ENCODE peak calls at places on chromosomes 13 and 19, in ten cellular contexts. D is HL-60, L is body of pancreas, Y is uterus, I is tibial nerve, J is PC-3, S is BJ, C is neural crest cell, N is tibial artery, A is fibroblast of mammary gland. M is an unnamed sample.
A peak's percentile ranks its signal among the peaks of the same experiment; 100 is the strongest.

GRCh38 chr13:47656651-47657050 is 344.4 kb downstream of the SUCLA2 start:
- DNase-seq in S (no peak), J (no peak), C (no peak), N (no peak), A (peak; percentile 74), L (no peak), D (no peak), Y (no peak), I (no peak), M (no peak)

GRCh38 chr19:42284066-42284501 is 15.0 kb downstream of the CIC start:
- DNase-seq in N (no peak), J (no peak), C (peak; percentile 59), S (no peak), Y (peak; percentile 87), D (peak; percentile 64), I (peak; percentile 38), L (peak; percentile 84), A (peak; percentile 65), M (peak; percentile 89)

GRCh38 chr19:40191836-40192646 is 815 bp downstream of the MAP3K10 start:
- DNase-seq in A (peak; percentile 20), L (peak; percentile 12), Y (peak; percentile 35), I (no peak), S (no peak), C (peak; percentile 37), D (no peak), N (no peak), J (peak; percentile 2), M (peak; percentile 50)

GRCh38 chr19:47417746-47418594 is 1.4 kb downstream of the MEIS3 start:
- DNase-seq in D (no peak), S (no peak), N (no peak), A (no peak), L (no peak), C (no peak), J (no peak), I (no peak), Y (no peak), M (no peak)

GRCh38 chr13:100473493-100474044 is 115.0 kb downstream of the GGACT start:
- DNase-seq in L (no peak), S (no peak), A (no peak), D (no peak), Y (no peak), I (no peak), C (peak; percentile 12), N (no peak), J (no peak), M (no peak)

GRCh38 chr13:99339736-99340392 is 32.7 kb upstream of the GPR183 start:
- DNase-seq in A (peak; percentile 64), L (peak; percentile 32), D (peak; percentile 92), Y (no peak), C (no peak), I (no peak), S (no peak), J (no peak), N (no peak), M (no peak)

GRCh38 chr19:35114656-35115537 is 726 bp upstream of the FXYD3 start:
- DNase-seq in Y (peak; percentile 77), C (peak; percentile 97), D (peak; percentile 15), N (peak; percentile 68), A (peak; percentile 57), I (peak; percentile 93), S (no peak), J (peak; percentile 62), L (peak; percentile 52), M (peak; percentile 85)

GRCh38 chr13:94710081-94710809 is 2.1 kb downstream of the SOX21 start:
- DNase-seq in I (no peak), N (no peak), D (no peak), S (no peak), J (peak; percentile 37), Y (no peak), A (no peak), L (no peak), C (no peak), M (no peak)

GRCh38 chr13:21759503-21759902 is 88.6 kb downstream of the FGF9 start:
- DNase-seq in A (no peak), Y (no peak), D (no peak), J (no peak), I (no peak), C (no peak), S (no peak), L (peak; percentile 42), N (no peak), M (no peak)

GRCh38 chr13:107977175-107977574 is 238.2 kb downstream of the LIG4 start:
- DNase-seq in J (no peak), A (no peak), C (no peak), D (no peak), Y (no peak), L (no peak), S (no peak), I (no peak), N (no peak), M (no peak)

GRCh38 chr19:39144487-39145071 is 19.0 kb downstream of the PAK4 start:
- DNase-seq in I (no peak), N (no peak), J (no peak), S (no peak), Y (no peak), D (peak; percentile 9), C (peak; percentile 20), A (peak; percentile 25), L (no peak), M (peak; percentile 32)

GRCh38 chr19:34359954-34360315 is 5.1 kb upstream of the GPI start:
- DNase-seq in J (no peak), C (no peak), N (no peak), D (no peak), I (no peak), A (no peak), Y (no peak), S (no peak), L (no peak), M (no peak)

GRCh38 chr13:107210216-107211010 is 642.5 kb upstream of the ARGLU1 start:
- DNase-seq in L (no peak), J (no peak), C (no peak), N (no peak), D (no peak), A (peak; percentile 4), Y (no peak), I (no peak), S (peak; percentile 10), M (no peak)

GRCh38 chr13:40774672-40775071 is 3.7 kb upstream of the MRPS31 start:
- DNase-seq in D (no peak), N (no peak), J (no peak), Y (no peak), A (no peak), L (no peak), C (no peak), S (no peak), I (no peak), M (no peak)

GRCh38 chr13:51449018-51449417 is 3.8 kb downstream of the INTS6 start:
- DNase-seq in S (no peak), Y (no peak), N (no peak), C (no peak), D (no peak), A (no peak), I (no peak), J (no peak), L (no peak), M (no peak)

DNA sequence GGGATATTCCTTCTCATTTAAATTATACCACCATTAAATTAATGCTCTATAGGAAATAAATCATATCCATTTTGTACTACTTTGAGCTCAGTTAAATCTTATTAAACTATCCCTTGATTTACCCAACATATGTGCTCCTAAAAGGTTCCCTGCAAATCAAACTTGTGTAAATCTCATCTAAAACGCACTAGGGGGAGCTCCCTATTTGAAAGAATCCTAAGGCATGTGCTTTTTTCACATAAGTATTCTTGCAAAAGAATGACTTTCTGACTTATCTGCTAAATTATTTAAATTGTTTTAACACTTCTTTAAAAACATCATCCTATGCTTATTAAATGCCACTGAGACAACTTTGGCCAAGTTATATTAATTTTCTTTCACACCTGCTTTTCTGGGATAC is 7.9 kb downstream of the INTS6 start:
- DNase-seq in N (no peak), D (no peak), J (peak; percentile 45), A (peak; percentile 72), S (no peak), C (no peak), L (no peak), I (no peak), Y (no peak), M (no peak)
- TF ChIP-seq CTCF in N (no peak), D (no peak), J (peak; percentile 57), A (peak; percentile 44), S (peak; percentile 42), C (no peak), L (peak; percentile 25), I (no peak), Y (peak; percentile 24), M (no peak)

GRCh38 chr19:1453525-1454371 is 3.8 kb downstream of the APC2 start:
- DNase-seq in A (peak; percentile 62), L (peak; percentile 26), S (no peak), J (peak; percentile 64), D (no peak), N (no peak), C (no peak), Y (no peak), I (peak; percentile 20), M (no peak)
- TF ChIP-seq CTCF in A (no peak), L (no peak), S (peak; percentile 15), J (no peak), D (no peak), N (no peak), C (no peak), Y (no peak), I (no peak), M (no peak)

DNA sequence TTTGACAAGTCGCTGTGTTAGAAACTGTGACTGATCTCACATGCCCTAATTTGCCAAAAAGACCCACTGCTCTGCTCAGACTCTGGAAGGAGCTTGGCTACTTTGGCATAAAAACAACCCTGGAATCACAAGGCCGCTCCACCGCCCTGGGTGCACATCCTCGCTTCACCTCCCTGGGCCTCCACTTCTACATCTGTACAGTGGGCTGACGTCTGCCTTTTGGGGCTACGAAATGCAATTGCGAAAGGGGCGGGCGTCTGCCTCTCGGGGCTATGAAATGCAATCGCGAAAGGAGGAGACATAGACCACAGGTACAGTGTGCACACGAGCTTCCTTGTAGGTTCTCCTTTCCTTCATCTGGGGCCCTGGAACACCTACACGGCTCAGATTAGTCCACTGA is 74.2 kb downstream of the SLC7A1 start:
- DNase-seq in C (no peak), S (no peak), D (no peak), N (no peak), L (no peak), Y (no peak), J (no peak), A (no peak), I (no peak), M (no peak)
- TF ChIP-seq CTCF in C (no peak), S (no peak), D (no peak), N (no peak), L (no peak), Y (no peak), J (no peak), A (no peak), I (no peak), M (no peak)

GRCh38 chr13:93002071-93002470 is 224.5 kb upstream of the GPC6 start:
- DNase-seq in Y (no peak), C (no peak), N (no peak), J (no peak), I (no peak), A (peak; percentile 51), L (no peak), S (peak; percentile 1), D (no peak), M (no peak)

GRCh38 chr13:93003531-93003930 is 223.1 kb upstream of the GPC6 start:
- DNase-seq in C (no peak), Y (no peak), N (no peak), A (no peak), L (no peak), D (no peak), S (no peak), I (no peak), J (no peak), M (no peak)

GRCh38 chr13:93007928-93008327 is 218.7 kb upstream of the GPC6 start:
- DNase-seq in C (no peak), L (no peak), D (no peak), J (no peak), S (no peak), I (no peak), Y (no peak), A (no peak), N (no peak), M (no peak)

GRCh38 chr13:93004919-93005318 is 221.7 kb upstream of the GPC6 start:
- DNase-seq in N (no peak), C (no peak), L (no peak), D (no peak), S (no peak), I (no peak), A (peak; percentile 38), J (no peak), Y (no peak), M (no peak)
- TF ChIP-seq CTCF in N (no peak), C (peak; percentile 21), L (no peak), D (no peak), S (no peak), I (no peak), A (peak; percentile 31), J (peak; percentile 21), Y (no peak), M (no peak)